ENCODE peak calls at places on chromosomes 13 and 19, in four cellular contexts. L, K, C and T are unnamed samples.

GRCh38 chr13:45807520-45808099 is 43.9 kb downstream of the SIAH3 start:
- DNase-seq in L (no peak), K (no peak), C (peak; percentile 41), T (no peak)

GRCh38 chr13:41495044-41495443 is 37.7 kb downstream of the RGCC start:
- DNase-seq in L (no peak), K (no peak), C (no peak), T (no peak)

GRCh38 chr13:113929628-113930615 is 44.0 kb downstream of the C13orf46 start:
- DNase-seq in L (no peak), K (peak; percentile 14), C (no peak), T (no peak)

GRCh38 chr19:46073268-46073922 is 32.6 kb upstream of the IGFL4 start:
- DNase-seq in L (no peak), K (no peak), C (no peak), T (no peak)

GRCh38 chr19:5680083-5680436 is 256 bp downstream of the MICOS13 start:
- DNase-seq in L (no peak), K (peak; percentile 62), C (no peak), T (no peak)

GRCh38 chr13:57630661-57631606 is 610 bp upstream of the PCDH17 start:
- DNase-seq in L (no peak), K (peak; percentile 61), C (peak; percentile 26), T (no peak)

GRCh38 chr19:7461841-7462629 is 26.8 kb downstream of the PEX11G start:
- DNase-seq in L (no peak), K (no peak), C (no peak), T (no peak)

GRCh38 chr19:23787106-23787505 is 28.4 kb upstream of the ZNF681 start:
- DNase-seq in L (no peak), K (no peak), C (no peak), T (no peak)